ENCODE peak calls at places on chromosomes 5 and 9, in eight cellular contexts. G, K, B, P, A, E, Q and L are unnamed samples.

GRCh38 chr5:78008356-78008967 is 232.3 kb upstream of the TBCA start:
- DNase-seq in Q (peak), G (no peak), A (no peak), P (no peak), K (no peak), E (peak), B (no peak), L (peak)

GRCh38 chr5:104084896-104085295 is 522.3 kb upstream of the NUDT12 start:
- DNase-seq in G (no peak), B (no peak), P (no peak), A (no peak), E (no peak), Q (no peak), K (no peak), L (peak)

GRCh38 chr9:125626187-125626586 is 80.8 kb downstream of the MAPKAP1 start:
- DNase-seq in A (no peak), E (peak), K (no peak), G (no peak), P (no peak), Q (peak), B (no peak), L (no peak)

GRCh38 chr5:5270958-5271605 is 131.0 kb downstream of the ADAMTS16 start:
- DNase-seq in Q (peak), K (no peak), G (peak), P (no peak), A (no peak), B (no peak), E (peak), L (peak)

GRCh38 chr9:125639057-125639456 is 68.0 kb downstream of the MAPKAP1 start:
- DNase-seq in G (no peak), E (no peak), B (no peak), A (no peak), K (no peak), Q (no peak), P (no peak), L (no peak)

GRCh38 chr5:16578474-16578883 is 38.3 kb downstream of the RETREG1 start:
- DNase-seq in G (no peak), Q (no peak), P (no peak), K (no peak), B (no peak), E (no peak), A (no peak), L (peak)

GRCh38 chr9:130285271-130285670 is 19.7 kb downstream of the HMCN2 start:
- DNase-seq in K (no peak), Q (no peak), G (no peak), A (no peak), B (no peak), E (no peak), P (no peak), L (no peak)

GRCh38 chr9:32707326-32707725 is 71.9 kb upstream of the TAF1L start:
- DNase-seq in Q (no peak), A (no peak), P (no peak), G (no peak), B (no peak), K (no peak), E (no peak), L (no peak)

GRCh38 chr5:115417076-115417475 is 120.6 kb upstream of the CCDC112 start:
- DNase-seq in B (no peak), P (no peak), G (no peak), A (no peak), E (no peak), Q (no peak), K (no peak), L (no peak)

GRCh38 chr9:116087246-116087645 is 66.3 kb upstream of the PAPPA start:
- DNase-seq in K (no peak), E (peak), A (no peak), B (no peak), P (no peak), Q (peak), G (peak), L (no peak)